ENCODE peak calls at places on chromosome 16, in four cellular contexts. One of them, this sample, is unnamed.
A peak's percentile ranks its signal among the peaks of the same experiment; 100 is the strongest.

GRCh38 chr16:4372578-4373355 is 1.1 kb downstream of the VASN start:
- DNase-seq in stimulated activated CD8-positive, alpha-beta memory T cell treated with anti-CD3 and anti-CD28 coated beads, Interleukin-7, amount 100 ng/mL, for 24 hours: no peak
- DNase-seq in NCI-H748 treated with DMSO at 0.1 percent for 48 hours: no peak
- DNase-seq in PC-3: peak; percentile 67
- DNase-seq in this sample: no peak

GRCh38 chr16:48605518-48606110 is 4.4 kb downstream of the N4BP1 start:
- DNase-seq in stimulated activated CD8-positive, alpha-beta memory T cell treated with anti-CD3 and anti-CD28 coated beads, Interleukin-7, amount 100 ng/mL, for 24 hours: no peak
- DNase-seq in NCI-H748 treated with DMSO at 0.1 percent for 48 hours: no peak
- DNase-seq in PC-3: no peak
- DNase-seq in this sample: no peak

GRCh38 chr16:4947722-4948503 is 10.2 kb upstream of the SEC14L5 start:
- DNase-seq in stimulated activated CD8-positive, alpha-beta memory T cell treated with anti-CD3 and anti-CD28 coated beads, Interleukin-7, amount 100 ng/mL, for 24 hours: no peak
- DNase-seq in NCI-H748 treated with DMSO at 0.1 percent for 48 hours: no peak
- DNase-seq in PC-3: no peak
- DNase-seq in this sample: peak; percentile 54

GRCh38 chr16:27315333-27316037 is 1.7 kb downstream of the IL4R start:
- DNase-seq in stimulated activated CD8-positive, alpha-beta memory T cell treated with anti-CD3 and anti-CD28 coated beads, Interleukin-7, amount 100 ng/mL, for 24 hours: no peak
- DNase-seq in NCI-H748 treated with DMSO at 0.1 percent for 48 hours: no peak
- DNase-seq in PC-3: peak; percentile 91
- DNase-seq in this sample: no peak

GRCh38 chr16:84550096-84550495 is 45.6 kb upstream of the MEAK7 start:
- DNase-seq in stimulated activated CD8-positive, alpha-beta memory T cell treated with anti-CD3 and anti-CD28 coated beads, Interleukin-7, amount 100 ng/mL, for 24 hours: no peak
- DNase-seq in NCI-H748 treated with DMSO at 0.1 percent for 48 hours: no peak
- DNase-seq in PC-3: no peak
- DNase-seq in this sample: no peak

GRCh38 chr16:80114699-80115098 is 426.1 kb upstream of the DYNLRB2 start:
- DNase-seq in stimulated activated CD8-positive, alpha-beta memory T cell treated with anti-CD3 and anti-CD28 coated beads, Interleukin-7, amount 100 ng/mL, for 24 hours: no peak
- DNase-seq in NCI-H748 treated with DMSO at 0.1 percent for 48 hours: no peak
- DNase-seq in PC-3: no peak
- DNase-seq in this sample: no peak

GRCh38 chr16:54242199-54242598 is 44.4 kb downstream of the IRX3 start:
- DNase-seq in stimulated activated CD8-positive, alpha-beta memory T cell treated with anti-CD3 and anti-CD28 coated beads, Interleukin-7, amount 100 ng/mL, for 24 hours: no peak
- DNase-seq in NCI-H748 treated with DMSO at 0.1 percent for 48 hours: no peak
- DNase-seq in PC-3: peak; percentile 2
- DNase-seq in this sample: no peak

GRCh38 chr16:49701867-49702494 is 153.9 kb downstream of the ZNF423 start:
- DNase-seq in stimulated activated CD8-positive, alpha-beta memory T cell treated with anti-CD3 and anti-CD28 coated beads, Interleukin-7, amount 100 ng/mL, for 24 hours: no peak
- DNase-seq in NCI-H748 treated with DMSO at 0.1 percent for 48 hours: peak; percentile 22
- DNase-seq in PC-3: no peak
- DNase-seq in this sample: no peak

GRCh38 chr16:13427943-13428342 is 492.0 kb upstream of the ERCC4 start:
- DNase-seq in stimulated activated CD8-positive, alpha-beta memory T cell treated with anti-CD3 and anti-CD28 coated beads, Interleukin-7, amount 100 ng/mL, for 24 hours: no peak
- DNase-seq in NCI-H748 treated with DMSO at 0.1 percent for 48 hours: no peak
- DNase-seq in PC-3: no peak
- DNase-seq in this sample: no peak

GRCh38 chr16:83653785-83654184 is 154.0 kb upstream of the HSBP1 start:
- DNase-seq in stimulated activated CD8-positive, alpha-beta memory T cell treated with anti-CD3 and anti-CD28 coated beads, Interleukin-7, amount 100 ng/mL, for 24 hours: no peak
- DNase-seq in NCI-H748 treated with DMSO at 0.1 percent for 48 hours: no peak
- DNase-seq in PC-3: no peak
- DNase-seq in this sample: no peak

GRCh38 chr16:15779664-15780351 is 77.0 kb downstream of the MYH11 start:
- DNase-seq in stimulated activated CD8-positive, alpha-beta memory T cell treated with anti-CD3 and anti-CD28 coated beads, Interleukin-7, amount 100 ng/mL, for 24 hours: no peak
- DNase-seq in NCI-H748 treated with DMSO at 0.1 percent for 48 hours: no peak
- DNase-seq in PC-3: no peak
- DNase-seq in this sample: no peak

GRCh38 chr16:12347365-12347764 is 370.8 kb downstream of the SNX29 start:
- DNase-seq in stimulated activated CD8-positive, alpha-beta memory T cell treated with anti-CD3 and anti-CD28 coated beads, Interleukin-7, amount 100 ng/mL, for 24 hours: no peak
- DNase-seq in NCI-H748 treated with DMSO at 0.1 percent for 48 hours: no peak
- DNase-seq in PC-3: no peak
- DNase-seq in this sample: no peak

GRCh38 chr16:14196011-14196410 is 124.9 kb downstream of the MRTFB start:
- DNase-seq in stimulated activated CD8-positive, alpha-beta memory T cell treated with anti-CD3 and anti-CD28 coated beads, Interleukin-7, amount 100 ng/mL, for 24 hours: no peak
- DNase-seq in NCI-H748 treated with DMSO at 0.1 percent for 48 hours: no peak
- DNase-seq in PC-3: no peak
- DNase-seq in this sample: no peak

GRCh38 chr16:89020068-89020924 is 43.3 kb upstream of the CBFA2T3 start:
- DNase-seq in stimulated activated CD8-positive, alpha-beta memory T cell treated with anti-CD3 and anti-CD28 coated beads, Interleukin-7, amount 100 ng/mL, for 24 hours: no peak
- DNase-seq in NCI-H748 treated with DMSO at 0.1 percent for 48 hours: peak; percentile 5
- DNase-seq in PC-3: no peak
- DNase-seq in this sample: no peak

GRCh38 chr16:89574681-89575246 is 794 bp upstream of the CPNE7 start:
- DNase-seq in stimulated activated CD8-positive, alpha-beta memory T cell treated with anti-CD3 and anti-CD28 coated beads, Interleukin-7, amount 100 ng/mL, for 24 hours: no peak
- DNase-seq in NCI-H748 treated with DMSO at 0.1 percent for 48 hours: no peak
- DNase-seq in PC-3: peak; percentile 69
- DNase-seq in this sample: no peak

GRCh38 chr16:57693539-57693938 is 1.1 kb upstream of the DRC7 start:
- DNase-seq in stimulated activated CD8-positive, alpha-beta memory T cell treated with anti-CD3 and anti-CD28 coated beads, Interleukin-7, amount 100 ng/mL, for 24 hours: no peak
- DNase-seq in NCI-H748 treated with DMSO at 0.1 percent for 48 hours: peak; percentile 19
- DNase-seq in PC-3: no peak
- DNase-seq in this sample: no peak

GRCh38 chr16:54672500-54672899 is 258.2 kb upstream of the IRX5 start:
- DNase-seq in stimulated activated CD8-positive, alpha-beta memory T cell treated with anti-CD3 and anti-CD28 coated beads, Interleukin-7, amount 100 ng/mL, for 24 hours: no peak
- DNase-seq in NCI-H748 treated with DMSO at 0.1 percent for 48 hours: no peak
- DNase-seq in PC-3: no peak
- DNase-seq in this sample: no peak

GRCh38 chr16:65855171-65856145 is 511.0 kb upstream of the CDH5 start:
- DNase-seq in stimulated activated CD8-positive, alpha-beta memory T cell treated with anti-CD3 and anti-CD28 coated beads, Interleukin-7, amount 100 ng/mL, for 24 hours: no peak
- DNase-seq in NCI-H748 treated with DMSO at 0.1 percent for 48 hours: no peak
- DNase-seq in PC-3: no peak
- DNase-seq in this sample: no peak

GRCh38 chr16:68444058-68444657 is 4.2 kb downstream of the SMPD3 start:
- DNase-seq in stimulated activated CD8-positive, alpha-beta memory T cell treated with anti-CD3 and anti-CD28 coated beads, Interleukin-7, amount 100 ng/mL, for 24 hours: no peak
- DNase-seq in NCI-H748 treated with DMSO at 0.1 percent for 48 hours: no peak
- DNase-seq in PC-3: peak; percentile 52
- DNase-seq in this sample: no peak

GRCh38 chr16:80684906-80685305 is 119.5 kb downstream of the CDYL2 start:
- DNase-seq in stimulated activated CD8-positive, alpha-beta memory T cell treated with anti-CD3 and anti-CD28 coated beads, Interleukin-7, amount 100 ng/mL, for 24 hours: no peak
- DNase-seq in NCI-H748 treated with DMSO at 0.1 percent for 48 hours: no peak
- DNase-seq in PC-3: no peak
- DNase-seq in this sample: no peak

GRCh38 chr16:86087011-86087453 is 188.1 kb downstream of the IRF8 start:
- DNase-seq in stimulated activated CD8-positive, alpha-beta memory T cell treated with anti-CD3 and anti-CD28 coated beads, Interleukin-7, amount 100 ng/mL, for 24 hours: no peak
- DNase-seq in NCI-H748 treated with DMSO at 0.1 percent for 48 hours: no peak
- DNase-seq in PC-3: no peak
- DNase-seq in this sample: no peak

GRCh38 chr16:55588799-55589198 is 22.3 kb downstream of the CAPNS2 start:
- DNase-seq in stimulated activated CD8-positive, alpha-beta memory T cell treated with anti-CD3 and anti-CD28 coated beads, Interleukin-7, amount 100 ng/mL, for 24 hours: no peak
- DNase-seq in NCI-H748 treated with DMSO at 0.1 percent for 48 hours: no peak
- DNase-seq in PC-3: no peak
- DNase-seq in this sample: no peak

GRCh38 chr16:25433388-25433787 is 175.7 kb upstream of the ZKSCAN2 start:
- DNase-seq in stimulated activated CD8-positive, alpha-beta memory T cell treated with anti-CD3 and anti-CD28 coated beads, Interleukin-7, amount 100 ng/mL, for 24 hours: no peak
- DNase-seq in NCI-H748 treated with DMSO at 0.1 percent for 48 hours: no peak
- DNase-seq in PC-3: no peak
- DNase-seq in this sample: no peak

GRCh38 chr16:47949276-47949675 is 206.5 kb downstream of the ABCC12 start:
- DNase-seq in stimulated activated CD8-positive, alpha-beta memory T cell treated with anti-CD3 and anti-CD28 coated beads, Interleukin-7, amount 100 ng/mL, for 24 hours: no peak
- DNase-seq in NCI-H748 treated with DMSO at 0.1 percent for 48 hours: no peak
- DNase-seq in PC-3: no peak
- DNase-seq in this sample: no peak

GRCh38 chr16:20242568-20243240 is 84.6 kb downstream of the GP2 start:
- DNase-seq in stimulated activated CD8-positive, alpha-beta memory T cell treated with anti-CD3 and anti-CD28 coated beads, Interleukin-7, amount 100 ng/mL, for 24 hours: no peak
- DNase-seq in NCI-H748 treated with DMSO at 0.1 percent for 48 hours: no peak
- DNase-seq in PC-3: no peak
- DNase-seq in this sample: no peak

GRCh38 chr16:71441348-71441781 is 489 bp downstream of the TLE7 start:
- DNase-seq in stimulated activated CD8-positive, alpha-beta memory T cell treated with anti-CD3 and anti-CD28 coated beads, Interleukin-7, amount 100 ng/mL, for 24 hours: no peak
- DNase-seq in NCI-H748 treated with DMSO at 0.1 percent for 48 hours: no peak
- DNase-seq in PC-3: no peak
- DNase-seq in this sample: no peak

GRCh38 chr16:7211781-7212180 is 120.9 kb upstream of the RBFOX1 start:
- DNase-seq in stimulated activated CD8-positive, alpha-beta memory T cell treated with anti-CD3 and anti-CD28 coated beads, Interleukin-7, amount 100 ng/mL, for 24 hours: no peak
- DNase-seq in NCI-H748 treated with DMSO at 0.1 percent for 48 hours: no peak
- DNase-seq in PC-3: no peak
- DNase-seq in this sample: no peak

This sample was measured in NCI-H774.